ENCODE peak calls at places on chromosomes 5 and 9, in five cellular contexts. B, O, H, Z and G are unnamed samples.

GRCh38 chr9:134887686-134888602 is 7.3 kb downstream of the FCN2 start:
- DNase-seq in O (no peak), Z (no peak), H (no peak), B (peak; percentile 29), G (no peak)

GRCh38 chr9:72349240-72349639 is 15.8 kb downstream of the ZFAND5 start:
- DNase-seq in H (no peak), B (no peak), O (no peak), Z (no peak), G (no peak)

GRCh38 chr5:118984602-118985001 is 3.7 kb downstream of the DTWD2 start:
- DNase-seq in H (peak; percentile 17), Z (no peak), O (peak; percentile 79), B (no peak), G (peak; percentile 63)

GRCh38 chr9:125568616-125569015 is 138.4 kb downstream of the MAPKAP1 start:
- DNase-seq in H (peak; percentile 61), B (no peak), O (no peak), Z (no peak), G (no peak)

GRCh38 chr5:53739111-53739510 is 178.7 kb downstream of the NDUFS4 start:
- DNase-seq in O (no peak), H (no peak), B (no peak), Z (no peak), G (no peak)

GRCh38 chr9:121331992-121332685 is 37.9 kb downstream of the STOM start:
- DNase-seq in B (no peak), Z (no peak), O (no peak), H (peak; percentile 74), G (peak; percentile 21)

GRCh38 chr9:131475111-131475955 is 27.4 kb upstream of the POMT1 start:
- DNase-seq in H (no peak), Z (no peak), B (peak; percentile 41), O (no peak), G (no peak)

GRCh38 chr9:90044710-90045151 is 439.9 kb downstream of the GADD45G start:
- DNase-seq in H (no peak), Z (no peak), B (no peak), O (peak; percentile 25), G (peak; percentile 12)

GRCh38 chr5:112533315-112533867 is 114.3 kb upstream of the EPB41L4A start:
- DNase-seq in O (no peak), Z (no peak), H (no peak), B (no peak), G (no peak)

GRCh38 chr5:77771452-77771851 is 4.7 kb downstream of the TBCA start:
- DNase-seq in Z (no peak), B (no peak), O (no peak), H (no peak), G (no peak)

GRCh38 chr9:30078195-30078594 is 2306.2 kb upstream of the ACO1 start:
- DNase-seq in H (no peak), O (no peak), Z (no peak), B (no peak), G (no peak)

GRCh38 chr9:124840300-124840833 is 12.9 kb upstream of the WDR38 start:
- DNase-seq in O (no peak), H (no peak), Z (no peak), B (no peak), G (no peak)

GRCh38 chr9:112547712-112548440 is 61.2 kb downstream of the KIAA1958 start:
- DNase-seq in O (no peak), B (no peak), H (no peak), Z (no peak), G (no peak)

GRCh38 chr5:14038341-14038959 is 94.0 kb upstream of the DNAH5 start:
- DNase-seq in O (peak; percentile 85), H (peak; percentile 62), Z (no peak), B (no peak), G (peak; percentile 87)

GRCh38 chr5:14186132-14186830 is 43.1 kb downstream of the TRIO start:
- DNase-seq in O (peak; percentile 90), H (peak; percentile 65), B (no peak), Z (no peak), G (no peak)

GRCh38 chr5:38673671-38674071 is 117.2 kb upstream of the LIFR start:
- DNase-seq in H (no peak), Z (no peak), B (no peak), O (no peak), G (no peak)

GRCh38 chr5:1172007-1172581 is 29.3 kb upstream of the SLC6A19 start:
- DNase-seq in O (no peak), H (no peak), Z (peak; percentile 11), B (peak; percentile 36), G (no peak)

GRCh38 chr5:33049298-33049697 is 338.2 kb downstream of the NPR3 start:
- DNase-seq in O (no peak), H (no peak), Z (no peak), B (no peak), G (no peak)

GRCh38 chr9:122058051-122058450 is 35.1 kb downstream of the TTLL11 start:
- DNase-seq in O (no peak), B (no peak), H (no peak), Z (no peak), G (no peak)

GRCh38 chr9:127904888-127905728 is 5.7 kb upstream of the ST6GALNAC6 start:
- DNase-seq in O (no peak), Z (no peak), B (no peak), H (no peak), G (no peak)
- H3K4me3 ChIP-seq in O (no peak overlapping the region), Z (no peak overlapping the region), B (peak overlapping the region; percentile 27), H (no peak overlapping the region), G (no peak overlapping the region)

GRCh38 chr5:139668924-139669680 is 21.0 kb downstream of the CXXC5 start:
- DNase-seq in O (no peak), Z (no peak), B (no peak), H (no peak), G (no peak)

GRCh38 chr5:139666551-139666950 is 18.4 kb downstream of the CXXC5 start:
- DNase-seq in Z (no peak), H (no peak), B (no peak), O (no peak), G (no peak)

GRCh38 chr5:139668064-139668880 is 20.1 kb downstream of the CXXC5 start:
- DNase-seq in H (peak; percentile 57), O (no peak), B (no peak), Z (peak; percentile 57), G (no peak)

GRCh38 chr5:139667001-139667729 is 19.0 kb downstream of the CXXC5 start:
- DNase-seq in O (no peak), B (no peak), H (no peak), Z (no peak), G (no peak)

GRCh38 chr5:139667730-139668063 is 19.5 kb downstream of the CXXC5 start:
- DNase-seq in B (no peak), Z (no peak), H (peak; percentile 44), O (no peak), G (no peak)
- H3K4me3 ChIP-seq in B (peak overlapping the region; percentile 50), Z (peak overlapping the region; percentile 66), H (no peak overlapping the region), O (peak overlapping the region; percentile 2), G (peak overlapping the region; percentile 18)

GRCh38 chr9:136252281-136252680 is 6.7 kb upstream of the QSOX2 start:
- DNase-seq in B (no peak), O (no peak), H (no peak), Z (peak; percentile 9), G (no peak)

GRCh38 chr9:136255166-136255538 is 9.5 kb upstream of the QSOX2 start:
- DNase-seq in H (peak; percentile 64), B (no peak), O (peak; percentile 23), Z (no peak), G (no peak)

GRCh38 chr9:136252846-136253245 is 7.2 kb upstream of the QSOX2 start:
- DNase-seq in B (no peak), Z (peak; percentile 8), O (no peak), H (no peak), G (no peak)

GRCh38 chr9:136254381-136255165 is 9.0 kb upstream of the QSOX2 start:
- DNase-seq in H (peak; percentile 21), O (no peak), B (no peak), Z (peak; percentile 58), G (no peak)

GRCh38 chr9:136253246-136254130 is 7.9 kb upstream of the QSOX2 start:
- DNase-seq in B (no peak), H (no peak), Z (no peak), O (no peak), G (no peak)
- H3K4me3 ChIP-seq in B (no peak overlapping the region), H (no peak overlapping the region), Z (no peak overlapping the region), O (no peak overlapping the region), G (no peak overlapping the region)

DNA sequence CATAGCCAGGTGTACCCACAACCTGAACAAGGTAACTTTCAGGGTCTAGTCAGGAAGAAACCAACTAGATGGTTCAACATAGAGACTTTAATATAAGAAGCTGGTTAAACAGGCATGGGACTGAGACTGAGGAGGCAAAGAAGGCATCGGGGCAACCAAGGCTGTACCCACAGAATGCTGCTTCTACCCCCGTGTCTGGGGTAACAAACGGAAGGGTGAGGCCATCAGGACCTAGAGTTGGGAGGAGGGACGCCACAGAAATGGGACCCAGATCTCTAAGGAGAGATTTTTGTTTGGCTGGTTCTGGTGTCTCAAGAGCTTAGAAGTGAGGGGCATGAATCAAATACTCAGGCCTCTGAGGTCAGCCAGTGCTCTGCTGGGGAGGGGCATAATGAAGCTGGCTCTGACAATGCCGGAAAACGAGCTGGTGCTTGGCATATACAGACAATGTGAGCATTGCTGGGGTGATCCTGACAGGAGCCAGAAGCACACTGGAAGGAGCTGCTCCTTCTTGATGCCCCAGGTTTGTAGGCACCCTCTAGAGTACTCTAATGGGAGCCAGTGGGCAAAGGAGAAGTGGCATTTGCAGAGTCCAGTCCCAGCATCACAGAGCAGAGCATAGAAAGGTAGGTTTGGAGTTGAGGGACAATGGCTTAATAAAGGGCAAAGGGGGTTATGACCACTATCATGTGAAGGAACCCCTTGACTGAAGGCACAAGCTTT is 3.7 kb downstream of the MLANA start:
- DNase-seq in O (no peak), Z (no peak), H (no peak), B (no peak), G (no peak)
- H3K4me3 ChIP-seq in O (no peak overlapping the region), Z (no peak overlapping the region), H (no peak overlapping the region), B (no peak overlapping the region), G (no peak overlapping the region)

GRCh38 chr9:85020791-85021190 is 351.3 kb downstream of the NTRK2 start:
- DNase-seq in O (peak; percentile 24), B (no peak), Z (no peak), H (no peak), G (no peak)
- H3K4me3 ChIP-seq in O (no peak overlapping the region), B (no peak overlapping the region), Z (no peak overlapping the region), H (no peak overlapping the region), G (no peak overlapping the region)

DNA sequence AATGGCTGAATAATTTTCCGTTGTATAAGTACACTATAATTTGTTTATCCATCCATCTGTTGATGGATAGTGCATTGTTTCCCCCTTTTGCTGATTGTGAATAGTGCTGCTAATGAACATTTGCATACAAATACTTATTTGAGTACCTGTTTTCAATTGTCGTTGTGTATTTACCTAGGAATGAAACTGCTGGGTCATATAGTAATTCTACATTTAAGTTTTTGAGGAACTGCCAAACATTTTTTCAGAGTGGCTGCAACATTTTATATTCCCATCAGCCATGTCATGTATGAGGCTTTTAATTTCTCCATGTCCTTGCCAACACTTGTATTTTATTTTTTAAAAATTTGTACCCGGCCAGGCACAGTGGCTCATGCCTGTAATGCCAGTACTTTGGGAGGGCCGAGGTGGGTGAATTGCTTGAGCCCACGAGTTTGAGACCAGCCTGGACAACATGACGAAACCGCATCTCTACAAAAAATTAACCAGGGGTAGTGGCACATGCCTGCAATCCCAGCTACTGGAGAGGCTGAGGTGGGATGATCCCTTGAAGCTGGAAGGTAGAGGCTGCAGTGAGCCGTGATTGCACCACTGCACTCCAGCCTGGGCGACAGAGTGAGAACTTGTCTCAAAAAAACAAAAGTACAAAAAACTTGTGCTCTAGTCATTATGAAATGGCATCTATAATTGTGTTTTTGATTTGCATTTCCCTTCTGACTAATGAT is 2.2 kb upstream of the ANXA6 start:
- DNase-seq in H (no peak), Z (no peak), B (no peak), O (no peak), G (no peak)
- H3K4me3 ChIP-seq in H (no peak overlapping the region), Z (no peak overlapping the region), B (no peak overlapping the region), O (no peak overlapping the region), G (no peak overlapping the region)